ENCODE peak calls at places on chromosomes 11 and 22, in nine cellular contexts. H is lung, M is breast epithelium, G is endothelial cell of umbilical vein, D is endodermal cell, C is A549, B is spleen, L is IMR-90, K is astrocyte of the spinal cord. O is an unnamed sample.

GRCh38 chr11:36109499-36109849 is 165.6 kb downstream of the LDLRAD3 start:
- DNase-seq in H (no peak), M (no peak), G (no peak), D (no peak), C (no peak), B (no peak), L (no peak), K (no peak), O (no peak)

GRCh38 chr11:35486446-35486845 is 39.0 kb downstream of the PAMR1 start:
- DNase-seq in H (no peak), M (no peak), G (no peak), D (no peak), C (peak; percentile 18), B (no peak), L (no peak), K (no peak), O (no peak)

GRCh38 chr22:35150163-35151107 is 84.5 kb downstream of the ISX start:
- DNase-seq in H (peak; percentile 43), M (peak; percentile 27), G (peak; percentile 40), D (peak; percentile 95), C (peak; percentile 13), B (peak; percentile 79), L (peak; percentile 42), K (peak; percentile 13), O (peak; percentile 37)

GRCh38 chr11:115660072-115660805 is 156.0 kb upstream of the CADM1 start:
- DNase-seq in H (no peak), M (no peak), G (no peak), D (peak; percentile 64), C (no peak), B (no peak), L (no peak), K (no peak), O (no peak)

GRCh38 chr11:13223112-13223511 is 54.5 kb upstream of the BMAL1 start:
- DNase-seq in H (no peak), M (no peak), G (no peak), D (no peak), C (no peak), B (no peak), L (no peak), K (no peak), O (no peak)

GRCh38 chr11:3989891-3990290 is 104.7 kb upstream of the RRM1 start:
- DNase-seq in H (no peak), M (no peak), G (no peak), D (no peak), C (no peak), B (no peak), L (no peak), K (no peak), O (no peak)

GRCh38 chr22:41831383-41831782 is 1.5 kb upstream of the SREBF2 start:
- DNase-seq in H (no peak), M (peak; percentile 25), G (peak; percentile 18), D (no peak), C (no peak), B (no peak), L (no peak), K (no peak), O (peak; percentile 26)

GRCh38 chr22:26534166-26534855 is 22.0 kb upstream of the TFIP11 start:
- DNase-seq in H (no peak), M (no peak), G (no peak), D (no peak), C (no peak), B (no peak), L (no peak), K (no peak), O (no peak)

GRCh38 chr22:39214383-39215069 is 30.3 kb downstream of the PDGFB start:
- DNase-seq in H (no peak), M (peak; percentile 62), G (no peak), D (peak; percentile 82), C (peak; percentile 43), B (peak; percentile 34), L (peak; percentile 36), K (peak; percentile 14), O (peak; percentile 5)

GRCh38 chr11:81573367-81573766 is 1160.3 kb downstream of the FAM181B start:
- DNase-seq in H (no peak), M (no peak), G (no peak), D (no peak), C (no peak), B (no peak), L (no peak), K (no peak), O (no peak)

DNA sequence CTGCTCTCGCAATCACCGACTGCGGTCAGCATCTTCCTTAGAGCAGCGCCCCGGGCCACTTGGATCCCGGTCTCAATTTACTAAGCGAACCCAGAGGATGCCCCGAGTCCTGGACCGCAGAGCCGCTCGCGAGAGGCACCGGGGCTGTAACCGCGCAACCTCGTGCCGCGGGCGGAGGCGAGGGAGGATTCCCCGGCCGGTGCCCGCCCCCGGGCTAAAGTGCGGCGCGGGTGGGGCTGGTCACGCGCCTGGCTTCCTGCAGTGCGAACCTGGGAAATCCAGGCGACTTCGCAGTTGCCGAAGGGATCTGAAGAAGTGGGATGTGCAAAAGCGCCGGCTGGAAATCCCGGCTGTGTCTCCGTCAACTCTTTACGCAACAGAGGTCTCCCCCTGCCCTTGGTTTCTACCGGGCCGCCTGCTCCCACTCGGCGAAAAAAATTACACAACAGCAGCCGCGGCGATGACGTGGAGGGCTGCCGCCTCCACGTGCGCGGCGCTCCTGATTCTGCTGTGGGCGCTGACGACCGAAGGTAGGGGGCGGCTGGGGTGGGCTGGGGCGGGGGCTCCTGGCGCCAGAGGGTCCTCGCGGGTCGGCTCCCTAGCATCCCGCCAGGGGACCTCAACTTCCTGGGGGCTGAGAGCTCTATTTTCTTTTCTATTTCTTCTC is at the start of gene NCR3LG1:
- DNase-seq in H (peak; percentile 56), M (peak; percentile 26), G (peak; percentile 55), D (peak; percentile 78), C (peak; percentile 38), B (peak; percentile 91), L (peak; percentile 77), K (peak; percentile 67), O (peak; percentile 73)
- H3K4me3 ChIP-seq in H (peak within 1 kb of the TSS; percentile 47), M (peak within 1 kb of the TSS; percentile 54), G (peak within 1 kb of the TSS; percentile 68), D (peak within 1 kb of the TSS; percentile 81), C (peak within 1 kb of the TSS; percentile 51), B (peak within 1 kb of the TSS; percentile 51), L (peak within 1 kb of the TSS; percentile 74), K (peak within 1 kb of the TSS; percentile 54), O (peak within 1 kb of the TSS; percentile 64)

GRCh38 chr11:58742981-58743880 is 11.5 kb upstream of the GLYAT start:
- DNase-seq in H (no peak), M (no peak), G (no peak), D (peak; percentile 48), C (no peak), B (no peak), L (no peak), K (no peak), O (no peak)
- TF ChIP-seq CTCF in H (no peak), M (no peak), G (no peak), D (peak; percentile 19), C (no peak), B (no peak), L (no peak), K (no peak), O (peak; percentile 11)

DNA sequence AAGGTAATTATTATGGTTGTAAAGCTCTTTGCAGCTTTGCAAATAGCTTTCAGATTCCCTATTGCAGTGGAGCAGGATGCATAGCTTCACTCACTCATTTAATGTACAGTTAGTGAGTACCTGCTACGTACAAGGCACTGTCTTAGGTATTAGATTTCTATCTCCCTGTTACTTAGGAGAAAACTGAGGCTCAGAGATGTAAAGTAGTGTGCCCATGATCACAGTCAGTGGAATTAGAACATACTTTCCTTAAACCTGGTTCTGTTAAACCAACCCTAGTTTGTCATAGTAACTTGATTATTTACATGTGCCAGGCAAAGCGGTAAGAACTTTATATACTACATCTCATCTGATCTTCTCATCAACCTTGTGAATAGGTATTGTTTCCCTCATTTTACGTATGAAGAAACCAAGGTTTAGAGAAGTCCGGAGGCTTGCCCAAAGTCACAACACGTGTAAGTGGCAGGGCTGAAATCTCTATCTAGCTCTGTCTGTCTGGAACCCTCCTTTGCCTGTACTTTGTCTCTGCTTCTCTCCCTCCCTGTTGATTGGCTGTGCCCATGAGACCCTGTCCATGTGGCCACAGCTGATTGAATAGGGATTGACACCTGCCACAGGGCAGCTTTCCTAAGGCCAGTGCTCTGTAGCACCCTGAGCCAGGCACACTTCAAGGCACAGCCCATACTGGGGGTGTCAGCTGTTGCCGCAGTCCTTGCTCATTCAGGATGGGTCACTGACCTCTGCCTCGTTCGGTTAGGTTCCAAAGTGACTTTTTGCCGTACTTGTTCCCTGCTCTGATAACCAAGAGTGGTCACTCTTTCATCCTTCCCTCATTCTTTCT is 63.8 kb upstream of the PRSS23 start:
- DNase-seq in H (no peak), M (no peak), G (peak; percentile 27), D (no peak), C (no peak), B (no peak), L (no peak), K (no peak), O (no peak)
- H3K4me3 ChIP-seq in H (no peak overlapping the region), M (no peak overlapping the region), G (no peak overlapping the region), D (no peak overlapping the region), C (no peak overlapping the region), B (no peak overlapping the region), L (no peak overlapping the region), K (no peak overlapping the region), O (no peak overlapping the region)

DNA sequence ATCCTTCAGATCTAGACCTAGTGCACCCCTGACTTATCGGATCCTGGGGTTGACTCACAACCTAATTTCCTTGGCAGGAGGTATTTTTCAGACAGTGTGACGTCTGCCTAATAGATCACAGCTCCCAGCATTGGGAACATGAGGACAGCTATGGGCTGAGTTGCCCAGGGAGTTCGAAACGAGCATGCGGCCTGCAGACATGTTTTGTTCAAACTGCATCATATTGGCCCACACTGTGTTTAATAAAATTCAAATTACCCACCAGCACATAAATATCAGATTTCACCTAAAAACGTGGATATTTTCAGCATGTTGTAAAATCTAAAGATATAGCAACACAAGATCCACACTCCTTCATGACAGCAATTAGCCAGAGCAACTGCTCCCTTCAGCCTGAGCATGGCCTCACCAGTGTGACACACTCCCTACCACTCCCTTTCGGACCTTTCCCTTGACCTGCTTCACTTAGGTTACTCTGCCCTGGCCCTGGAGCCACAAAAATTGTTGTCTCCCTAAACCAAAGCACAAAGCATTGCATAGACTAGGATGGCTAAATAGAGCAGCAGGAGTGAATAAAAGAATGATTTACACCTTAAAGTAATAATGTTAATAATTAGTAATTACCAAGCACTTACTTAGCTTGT is 53.6 kb upstream of the USP47 start:
- DNase-seq in H (no peak), M (no peak), G (no peak), D (no peak), C (no peak), B (no peak), L (no peak), K (no peak), O (no peak)
- TF ChIP-seq CTCF in H (no peak), M (no peak), G (no peak), D (no peak), C (no peak), B (no peak), L (no peak), K (no peak), O (no peak)

GRCh38 chr11:73271936-73272679 is at the start of gene P2RY6:
- DNase-seq in H (no peak), M (no peak), G (no peak), D (peak; percentile 73), C (peak; percentile 97), B (no peak), L (peak; percentile 60), K (peak; percentile 20), O (peak; percentile 37)
- H3K4me3 ChIP-seq in H (no peak within 1 kb of the TSS), M (peak within 1 kb of the TSS; percentile 4), G (no peak within 1 kb of the TSS), D (no peak within 1 kb of the TSS), C (peak within 1 kb of the TSS; percentile 47), B (peak within 1 kb of the TSS; percentile 21), L (no peak within 1 kb of the TSS), K (no peak within 1 kb of the TSS), O (no peak within 1 kb of the TSS)

O was measured in fibroblast of mammary gland.